ENCODE peak calls at places on chromosome 12, in seven cellular contexts. B is heart left ventricle, K is iPS DF 6.9, H is neuronal stem cell, N is fibroblast of lung, J is substantia nigra, C is body of pancreas. T is an unnamed sample.

GRCh38 chr12:66244446-66244845 is 55.4 kb downstream of the IRAK3 start:
- DNase-seq in B (no peak), K (no peak), H (no peak), N (no peak), J (no peak), C (no peak), T (no peak)

GRCh38 chr12:30599631-30600030 is 96.0 kb downstream of the IPO8 start:
- DNase-seq in B (no peak), K (no peak), H (no peak), N (peak; percentile 58), J (no peak), C (no peak), T (no peak)

GRCh38 chr12:33609910-33610309 is 170.3 kb upstream of the SYT10 start:
- DNase-seq in B (no peak), K (no peak), H (no peak), N (no peak), J (no peak), C (no peak), T (no peak)

GRCh38 chr12:10211975-10212622 is 578 bp upstream of the GABARAPL1 start:
- DNase-seq in B (peak; percentile 97), K (no peak), H (peak; percentile 79), N (peak; percentile 100), J (peak; percentile 87), C (peak; percentile 97), T (peak; percentile 88)

GRCh38 chr12:124093297-124093696 is 120.3 kb downstream of the ZNF664 start:
- DNase-seq in B (no peak), K (no peak), H (no peak), N (no peak), J (no peak), C (no peak), T (no peak)

GRCh38 chr12:93020998-93021597 is 92.0 kb upstream of the EEA1 start:
- DNase-seq in B (no peak), K (no peak), H (no peak), N (no peak), J (no peak), C (no peak), T (no peak)

GRCh38 chr12:89319111-89319510 is 33.2 kb downstream of the DUSP6 start:
- DNase-seq in B (no peak), K (no peak), H (no peak), N (peak; percentile 85), J (no peak), C (peak; percentile 30), T (no peak)

GRCh38 chr12:95130096-95130495 is 56.7 kb upstream of the NR2C1 start:
- DNase-seq in B (no peak), K (no peak), H (no peak), N (no peak), J (no peak), C (no peak), T (no peak)

GRCh38 chr12:50728417-50728816 is 35.5 kb upstream of the ATF1 start:
- DNase-seq in B (no peak), K (no peak), H (no peak), N (no peak), J (no peak), C (no peak), T (no peak)

GRCh38 chr12:2769866-2770533 is 24.8 kb upstream of the FKBP4 start:
- DNase-seq in B (no peak), K (no peak), H (no peak), N (no peak), J (no peak), C (no peak), T (no peak)

GRCh38 chr12:53064613-53065415 is 14.4 kb downstream of the SPRYD3 start:
- DNase-seq in B (no peak), K (no peak), H (no peak), N (no peak), J (no peak), C (no peak), T (no peak)

DNA sequence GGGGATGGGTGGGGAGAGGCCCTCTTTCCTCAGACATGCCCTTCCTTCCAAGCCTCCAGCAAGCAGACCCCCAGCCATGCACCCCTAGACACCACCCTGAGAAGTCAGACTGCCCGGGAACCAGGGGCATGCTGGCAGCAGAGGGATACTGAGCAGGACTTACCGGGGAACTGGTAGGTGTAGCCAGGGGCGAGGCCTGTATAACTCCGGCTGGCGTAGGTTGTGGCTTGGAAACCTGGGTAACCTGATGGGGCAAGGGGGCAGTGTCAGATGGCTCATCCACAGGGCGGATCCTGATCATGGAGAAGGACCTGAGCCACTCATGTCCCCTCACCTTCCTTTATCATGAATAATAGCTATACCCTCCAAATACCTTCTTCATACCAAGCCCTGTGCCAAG is 15.8 kb downstream of the MSI1 start:
- DNase-seq in B (no peak), K (no peak), H (no peak), N (no peak), J (no peak), C (no peak), T (no peak)
- H3K27ac ChIP-seq in B (no peak overlapping the region), K (no peak overlapping the region), H (no peak overlapping the region), N (no peak overlapping the region), J (no peak overlapping the region), C (no peak overlapping the region), T (no peak overlapping the region)

DNA sequence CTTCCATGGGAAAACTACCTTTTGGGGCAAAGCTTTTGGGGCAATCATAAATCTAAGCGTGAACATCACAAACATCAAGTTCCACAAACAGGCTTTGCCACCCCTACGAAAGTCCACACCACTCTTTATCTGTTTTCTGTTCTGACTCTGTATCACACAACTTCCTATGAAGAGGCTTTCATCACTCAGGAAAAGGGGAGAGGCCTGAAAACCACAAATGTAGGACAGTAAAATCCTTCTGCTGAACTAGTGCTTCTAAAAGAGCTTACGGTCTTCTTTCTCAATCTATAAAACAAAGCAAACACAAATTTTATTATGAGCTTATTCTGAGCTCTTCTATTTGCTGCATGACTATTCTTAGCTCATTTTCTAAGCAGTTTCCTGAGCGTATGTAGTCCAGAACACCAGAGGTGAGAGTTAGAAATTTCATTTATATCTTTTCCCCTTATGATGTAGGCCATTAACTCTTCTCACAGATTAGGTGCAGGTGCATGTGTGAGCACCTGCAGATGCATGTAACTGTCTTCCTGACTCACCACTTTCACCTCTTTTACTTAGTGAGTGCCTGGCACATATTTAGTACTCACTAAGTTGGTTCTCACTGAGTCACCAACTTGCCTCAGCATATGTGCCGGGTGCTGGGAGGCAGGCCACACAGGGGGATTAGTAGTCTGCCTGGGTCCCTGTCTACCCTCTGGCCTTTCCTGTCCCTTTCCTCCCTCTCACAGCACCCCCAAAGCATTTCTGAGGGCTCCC is 32.9 kb upstream of the SYCP3 start:
- DNase-seq in B (no peak), K (no peak), H (no peak), N (no peak), J (no peak), C (no peak), T (no peak)
- H3K27ac ChIP-seq in B (no peak overlapping the region), K (no peak overlapping the region), H (no peak overlapping the region), N (no peak overlapping the region), J (no peak overlapping the region), C (no peak overlapping the region), T (no peak overlapping the region)

DNA sequence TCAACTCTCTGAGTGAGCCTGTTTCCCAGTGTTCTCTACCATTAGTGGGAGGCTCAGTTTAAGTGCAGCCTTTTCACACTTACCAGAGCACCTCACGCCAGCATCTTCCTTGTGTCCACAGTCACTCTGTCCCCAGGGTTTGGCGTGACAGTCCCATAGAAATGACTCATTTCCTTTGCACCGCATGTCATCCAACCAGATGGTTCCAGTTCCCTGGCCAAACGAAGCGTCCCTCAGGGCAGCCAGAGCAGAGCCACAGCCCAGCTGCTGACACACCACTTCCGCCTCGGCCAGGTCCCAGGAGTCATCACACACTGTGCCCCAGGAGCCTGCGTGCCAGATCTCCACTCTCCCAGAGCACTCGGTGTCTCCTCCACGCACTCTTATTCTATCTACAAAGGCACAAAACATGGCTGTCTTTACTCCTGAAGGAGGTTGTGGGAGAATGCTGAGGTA is 65.4 kb downstream of the ACSM4 start:
- DNase-seq in B (peak; percentile 39), K (no peak), H (no peak), N (no peak), J (no peak), C (no peak), T (no peak)
- H3K27ac ChIP-seq in B (no peak overlapping the region), K (no peak overlapping the region), H (no peak overlapping the region), N (no peak overlapping the region), J (no peak overlapping the region), C (no peak overlapping the region), T (no peak overlapping the region)

GRCh38 chr12:111076611-111077451 is 156.5 kb upstream of the MYL2 start:
- DNase-seq in B (no peak), K (no peak), H (no peak), N (no peak), J (no peak), C (no peak), T (no peak)
- H3K27ac ChIP-seq in B (no peak overlapping the region), K (no peak overlapping the region), H (no peak overlapping the region), N (no peak overlapping the region), J (no peak overlapping the region), C (no peak overlapping the region), T (no peak overlapping the region)